ENCODE peak calls at places on chromosomes 4 and X, in seven cellular contexts. One of them, this sample, is unnamed.

GRCh38 chr4:1202526-1203378 is 30.4 kb upstream of the SPON2 start:
- DNase-seq in AG10803: no peak
- DNase-seq in uterus: no peak
- DNase-seq in AG09309: no peak
- DNase-seq in heart left ventricle: no peak
- DNase-seq in heart right ventricle: peak; percentile 11
- DNase-seq in fibroblast of mammary gland: no peak
- DNase-seq in this sample: no peak

GRCh38 chr4:69026974-69027373 is 69.3 kb upstream of the UGT2B7 start:
- DNase-seq in AG10803: no peak
- DNase-seq in AG09309: no peak
- DNase-seq in heart left ventricle: no peak
- DNase-seq in uterus: no peak
- DNase-seq in heart right ventricle: no peak
- DNase-seq in fibroblast of mammary gland: no peak
- DNase-seq in this sample: no peak

GRCh38 chr4:100679926-100680325 is 162.1 kb upstream of the EMCN start:
- DNase-seq in uterus: no peak
- DNase-seq in heart right ventricle: no peak
- DNase-seq in AG09309: no peak
- DNase-seq in AG10803: no peak
- DNase-seq in fibroblast of mammary gland: no peak
- DNase-seq in heart left ventricle: no peak
- DNase-seq in this sample: no peak

GRCh38 chrX:39260965-39261364 is 459.7 kb downstream of the MID1IP1 start:
- DNase-seq in fibroblast of mammary gland: peak; percentile 46
- DNase-seq in heart right ventricle: no peak
- DNase-seq in uterus: no peak
- DNase-seq in heart left ventricle: no peak
- DNase-seq in AG10803: peak; percentile 12
- DNase-seq in AG09309: no peak
- DNase-seq in this sample: peak; percentile 50

GRCh38 chr4:57607616-57608150 is 497.5 kb upstream of the IGFBP7 start:
- DNase-seq in heart right ventricle: no peak
- DNase-seq in heart left ventricle: no peak
- DNase-seq in AG09309: no peak
- DNase-seq in AG10803: no peak
- DNase-seq in fibroblast of mammary gland: no peak
- DNase-seq in uterus: no peak
- DNase-seq in this sample: no peak

GRCh38 chrX:80285131-80285773 is 135.0 kb upstream of the TENT5D start:
- DNase-seq in uterus: no peak
- DNase-seq in AG09309: peak; percentile 1
- DNase-seq in AG10803: peak; percentile 12
- DNase-seq in heart right ventricle: no peak
- DNase-seq in heart left ventricle: no peak
- DNase-seq in fibroblast of mammary gland: peak; percentile 34
- DNase-seq in this sample: peak; percentile 16

GRCh38 chrX:99654188-99654587 is 755.9 kb downstream of the PCDH19 start:
- DNase-seq in heart right ventricle: no peak
- DNase-seq in AG10803: no peak
- DNase-seq in heart left ventricle: no peak
- DNase-seq in fibroblast of mammary gland: no peak
- DNase-seq in AG09309: no peak
- DNase-seq in uterus: no peak
- DNase-seq in this sample: no peak

GRCh38 chr4:142435599-142436235 is 410.4 kb downstream of the INPP4B start:
- DNase-seq in fibroblast of mammary gland: no peak
- DNase-seq in heart right ventricle: no peak
- DNase-seq in heart left ventricle: no peak
- DNase-seq in AG09309: no peak
- DNase-seq in uterus: no peak
- DNase-seq in AG10803: no peak
- DNase-seq in this sample: no peak

GRCh38 chrX:2928583-2929434 is at the start of gene ARSD:
- DNase-seq in uterus: peak; percentile 94
- DNase-seq in AG09309: peak; percentile 67
- DNase-seq in AG10803: peak; percentile 89
- DNase-seq in heart right ventricle: peak; percentile 89
- DNase-seq in fibroblast of mammary gland: peak; percentile 90
- DNase-seq in heart left ventricle: peak; percentile 96
- DNase-seq in this sample: peak; percentile 95

GRCh38 chrX:69388526-69388925 is 115.6 kb upstream of the NALF2 start:
- DNase-seq in AG10803: peak; percentile 4
- DNase-seq in AG09309: no peak
- DNase-seq in fibroblast of mammary gland: no peak
- DNase-seq in uterus: no peak
- DNase-seq in heart right ventricle: no peak
- DNase-seq in heart left ventricle: peak; percentile 13
- DNase-seq in this sample: no peak

GRCh38 chrX:133838761-133839676 is 146.4 kb downstream of the GPC3 start:
- DNase-seq in AG09309: no peak
- DNase-seq in uterus: no peak
- DNase-seq in heart right ventricle: no peak
- DNase-seq in heart left ventricle: no peak
- DNase-seq in fibroblast of mammary gland: peak; percentile 45
- DNase-seq in AG10803: peak; percentile 13
- DNase-seq in this sample: peak; percentile 25

GRCh38 chr4:152415980-152416379 is 119.9 kb downstream of the FBXW7 start:
- DNase-seq in fibroblast of mammary gland: peak; percentile 40
- DNase-seq in heart right ventricle: no peak
- DNase-seq in uterus: no peak
- DNase-seq in AG09309: peak; percentile 4
- DNase-seq in heart left ventricle: no peak
- DNase-seq in AG10803: peak; percentile 29
- DNase-seq in this sample: peak; percentile 40

GRCh38 chr4:141686929-141687328 is 50.5 kb downstream of the IL15 start:
- DNase-seq in heart right ventricle: no peak
- DNase-seq in AG10803: peak; percentile 18
- DNase-seq in heart left ventricle: no peak
- DNase-seq in uterus: peak; percentile 34
- DNase-seq in AG09309: no peak
- DNase-seq in fibroblast of mammary gland: peak; percentile 36
- DNase-seq in this sample: peak; percentile 72

GRCh38 chr4:1347410-1347864 is 429 bp downstream of the UVSSA start:
- DNase-seq in heart left ventricle: peak; percentile 79
- DNase-seq in uterus: peak; percentile 77
- DNase-seq in heart right ventricle: peak; percentile 76
- DNase-seq in fibroblast of mammary gland: peak; percentile 89
- DNase-seq in AG09309: peak; percentile 52
- DNase-seq in AG10803: peak; percentile 86
- DNase-seq in this sample: peak; percentile 93

GRCh38 chr4:56857601-56858301 is 36.2 kb upstream of the SPINK2 start:
- DNase-seq in AG10803: peak; percentile 65
- DNase-seq in uterus: no peak
- DNase-seq in AG09309: peak; percentile 29
- DNase-seq in fibroblast of mammary gland: peak; percentile 22
- DNase-seq in heart right ventricle: no peak
- DNase-seq in heart left ventricle: no peak
- DNase-seq in this sample: no peak

DNA sequence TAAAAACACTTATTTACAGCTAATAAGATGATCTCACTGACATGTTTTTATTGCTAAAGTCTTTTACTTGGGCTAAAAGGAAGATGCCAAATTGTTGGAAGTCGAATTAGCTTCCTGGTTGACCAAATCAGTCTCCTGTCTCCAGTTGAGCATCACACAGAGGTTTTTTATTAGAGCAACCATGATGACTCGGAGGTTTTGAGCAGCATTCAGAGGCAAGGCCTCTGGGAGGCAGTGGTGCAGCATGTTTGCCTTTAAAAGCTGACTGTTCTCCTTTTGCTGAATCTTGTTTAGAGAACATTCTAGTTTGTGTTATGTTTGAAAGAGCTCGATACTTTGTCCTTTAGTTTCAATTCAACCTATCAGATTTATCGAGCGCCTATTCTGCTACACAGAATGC is 2.1 kb downstream of the UCHL1 start:
- DNase-seq in heart left ventricle: no peak
- DNase-seq in uterus: no peak
- DNase-seq in AG09309: peak; percentile 62
- DNase-seq in AG10803: peak; percentile 63
- DNase-seq in fibroblast of mammary gland: peak; percentile 81
- DNase-seq in heart right ventricle: no peak
- DNase-seq in this sample: peak; percentile 74
- TF ChIP-seq CTCF in heart left ventricle: peak; percentile 56
- TF ChIP-seq CTCF in uterus: no peak
- TF ChIP-seq CTCF in AG09309: peak; percentile 63
- TF ChIP-seq CTCF in AG10803: peak; percentile 56
- TF ChIP-seq CTCF in fibroblast of mammary gland: peak; percentile 56
- TF ChIP-seq CTCF in heart right ventricle: peak; percentile 56
- TF ChIP-seq CTCF in this sample: peak; percentile 36

GRCh38 chr4:5708829-5709680 is 696 bp upstream of the EVC2 start:
- DNase-seq in heart left ventricle: no peak
- DNase-seq in uterus: no peak
- DNase-seq in fibroblast of mammary gland: no peak
- DNase-seq in heart right ventricle: no peak
- DNase-seq in AG09309: no peak
- DNase-seq in AG10803: peak; percentile 19
- DNase-seq in this sample: no peak
- H3K4me3 ChIP-seq in heart left ventricle: peak overlapping the region; percentile 55
- H3K4me3 ChIP-seq in uterus: peak overlapping the region; percentile 53
- H3K4me3 ChIP-seq in fibroblast of mammary gland: peak overlapping the region; percentile 68
- H3K4me3 ChIP-seq in heart right ventricle: peak overlapping the region; percentile 50
- H3K4me3 ChIP-seq in AG09309: peak overlapping the region; percentile 69
- H3K4me3 ChIP-seq in AG10803: peak overlapping the region; percentile 79
- H3K4me3 ChIP-seq in this sample: peak overlapping the region; percentile 67

GRCh38 chr4:149234798-149235197 is 580.8 kb downstream of the IQCM start:
- DNase-seq in uterus: no peak
- DNase-seq in AG10803: no peak
- DNase-seq in heart right ventricle: no peak
- DNase-seq in AG09309: no peak
- DNase-seq in fibroblast of mammary gland: no peak
- DNase-seq in heart left ventricle: no peak
- DNase-seq in this sample: no peak

GRCh38 chr4:149238097-149238496 is 577.5 kb downstream of the IQCM start:
- DNase-seq in fibroblast of mammary gland: no peak
- DNase-seq in uterus: no peak
- DNase-seq in heart right ventricle: no peak
- DNase-seq in AG10803: no peak
- DNase-seq in AG09309: no peak
- DNase-seq in heart left ventricle: no peak
- DNase-seq in this sample: no peak
- TF ChIP-seq CTCF in fibroblast of mammary gland: no peak
- TF ChIP-seq CTCF in uterus: no peak
- TF ChIP-seq CTCF in heart right ventricle: no peak
- TF ChIP-seq CTCF in AG10803: no peak
- TF ChIP-seq CTCF in AG09309: no peak
- TF ChIP-seq CTCF in heart left ventricle: no peak
- TF ChIP-seq CTCF in this sample: no peak

GRCh38 chr4:128451270-128451905 is 163.8 kb upstream of the PGRMC2 start:
- DNase-seq in heart right ventricle: no peak
- DNase-seq in heart left ventricle: no peak
- DNase-seq in uterus: no peak
- DNase-seq in AG10803: no peak
- DNase-seq in AG09309: no peak
- DNase-seq in fibroblast of mammary gland: no peak
- DNase-seq in this sample: no peak

GRCh38 chr4:128455480-128455879 is 167.9 kb upstream of the PGRMC2 start:
- DNase-seq in fibroblast of mammary gland: no peak
- DNase-seq in AG10803: no peak
- DNase-seq in heart left ventricle: no peak
- DNase-seq in heart right ventricle: no peak
- DNase-seq in AG09309: no peak
- DNase-seq in uterus: no peak
- DNase-seq in this sample: no peak

GRCh38 chr4:128454281-128455075 is 166.9 kb upstream of the PGRMC2 start:
- DNase-seq in AG09309: peak; percentile 78
- DNase-seq in heart left ventricle: peak; percentile 76
- DNase-seq in uterus: peak; percentile 93
- DNase-seq in fibroblast of mammary gland: peak; percentile 97
- DNase-seq in AG10803: peak; percentile 94
- DNase-seq in heart right ventricle: peak; percentile 66
- DNase-seq in this sample: peak; percentile 95

GRCh38 chr4:128452415-128452814 is 164.8 kb upstream of the PGRMC2 start:
- DNase-seq in AG10803: peak; percentile 43
- DNase-seq in uterus: no peak
- DNase-seq in heart right ventricle: no peak
- DNase-seq in AG09309: no peak
- DNase-seq in heart left ventricle: no peak
- DNase-seq in fibroblast of mammary gland: no peak
- DNase-seq in this sample: no peak

DNA sequence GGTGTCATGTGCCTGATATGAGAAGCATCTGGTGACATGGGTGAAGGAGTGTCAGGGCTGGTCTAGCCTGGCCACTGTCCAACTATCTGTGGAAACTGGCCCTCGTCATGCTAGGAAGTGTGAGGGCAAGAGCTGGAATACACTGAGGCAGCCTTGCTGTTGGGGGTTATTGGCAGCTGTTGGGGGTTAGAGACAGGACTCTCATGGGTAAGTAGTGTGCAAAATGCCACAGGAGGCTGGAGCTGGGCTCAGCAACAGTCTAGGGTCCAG is 167.4 kb upstream of the PGRMC2 start:
- DNase-seq in heart left ventricle: no peak
- DNase-seq in uterus: peak; percentile 23
- DNase-seq in AG10803: no peak
- DNase-seq in AG09309: no peak
- DNase-seq in heart right ventricle: no peak
- DNase-seq in fibroblast of mammary gland: no peak
- DNase-seq in this sample: no peak
- H3K4me3 ChIP-seq in heart left ventricle: no peak overlapping the region
- H3K4me3 ChIP-seq in uterus: no peak overlapping the region
- H3K4me3 ChIP-seq in AG10803: no peak overlapping the region
- H3K4me3 ChIP-seq in AG09309: no peak overlapping the region
- H3K4me3 ChIP-seq in heart right ventricle: no peak overlapping the region
- H3K4me3 ChIP-seq in fibroblast of mammary gland: no peak overlapping the region
- H3K4me3 ChIP-seq in this sample: no peak overlapping the region

GRCh38 chr4:99149620-99150019 is 5.5 kb upstream of the ADH4 start:
- DNase-seq in heart right ventricle: no peak
- DNase-seq in fibroblast of mammary gland: no peak
- DNase-seq in heart left ventricle: no peak
- DNase-seq in AG10803: no peak
- DNase-seq in uterus: no peak
- DNase-seq in AG09309: no peak
- DNase-seq in this sample: no peak
- TF ChIP-seq CTCF in heart right ventricle: no peak
- TF ChIP-seq CTCF in fibroblast of mammary gland: no peak
- TF ChIP-seq CTCF in heart left ventricle: no peak
- TF ChIP-seq CTCF in AG10803: no peak
- TF ChIP-seq CTCF in uterus: no peak
- TF ChIP-seq CTCF in AG09309: no peak
- TF ChIP-seq CTCF in this sample: no peak

This sample was measured in cardiac fibroblast.